ENCODE peak calls at places on chromosomes 4 and X, in nine cellular contexts. B is PC-3, X is choroid plexus epithelial cell, R is kidney epithelial cell, G is OCI-LY7, I is hepatocyte, M is bronchial epithelial cell, A is WTC11, S is H9. J is an unnamed sample.

GRCh38 chrX:42229533-42229932 is 306.2 kb upstream of the CASK start:
- DNase-seq in R (no peak), X (no peak), B (no peak), A (no peak), I (no peak), M (peak; percentile 30), S (no peak), G (no peak), J (no peak)

GRCh38 chr4:6471303-6472007 is 959 bp downstream of the PPP2R2C start:
- DNase-seq in A (no peak), X (no peak), M (no peak), S (peak; percentile 41), I (no peak), R (no peak), B (no peak), G (no peak), J (no peak)

GRCh38 chr4:42483426-42484379 is 86.4 kb downstream of the SHISA3 start:
- DNase-seq in I (no peak), S (no peak), X (no peak), B (peak; percentile 42), G (no peak), M (peak; percentile 58), A (no peak), R (no peak), J (no peak)

GRCh38 chr4:6222761-6223292 is 22.5 kb upstream of the JAKMIP1 start:
- DNase-seq in I (no peak), B (peak; percentile 2), A (peak; percentile 74), S (peak; percentile 84), R (no peak), X (no peak), G (no peak), M (no peak), J (no peak)

GRCh38 chr4:89681219-89681618 is 155.7 kb downstream of the SNCA start:
- DNase-seq in S (peak; percentile 95), X (peak; percentile 10), I (peak; percentile 66), R (no peak), B (no peak), G (no peak), M (peak; percentile 85), A (peak; percentile 72), J (peak; percentile 82)

GRCh38 chrX:96721398-96721797 is 36.8 kb downstream of the DIAPH2 start:
- DNase-seq in S (no peak), X (peak; percentile 15), A (no peak), R (no peak), G (no peak), B (peak; percentile 45), I (peak; percentile 16), M (no peak), J (no peak)

GRCh38 chrX:113400193-113400704 is 559.6 kb upstream of the AMOT start:
- DNase-seq in R (peak; percentile 12), B (peak; percentile 6), X (no peak), S (peak; percentile 36), I (peak; percentile 26), A (no peak), M (peak; percentile 5), G (no peak), J (peak; percentile 24)

GRCh38 chr4:3223986-3224748 is 24.8 kb upstream of the MSANTD1 start:
- DNase-seq in X (no peak), S (no peak), M (no peak), I (no peak), B (no peak), G (no peak), A (no peak), R (no peak), J (no peak)

GRCh38 chrX:132714913-132715312 is 226.1 kb upstream of the MBNL3 start:
- DNase-seq in B (no peak), R (no peak), A (no peak), I (no peak), M (no peak), X (no peak), G (no peak), S (no peak), J (no peak)

GRCh38 chr4:1416051-1416947 is 10.1 kb upstream of the NKX1-1 start:
- DNase-seq in G (no peak), B (no peak), A (no peak), S (peak; percentile 30), R (no peak), M (no peak), I (peak; percentile 4), X (no peak), J (no peak)

GRCh38 chr4:41331224-41331623 is 74.5 kb downstream of the UCHL1 start:
- DNase-seq in I (no peak), S (no peak), M (no peak), A (no peak), R (no peak), G (no peak), B (no peak), X (peak; percentile 24), J (peak; percentile 16)

GRCh38 chr4:39987505-39987904 is 9.8 kb upstream of the PDS5A start:
- DNase-seq in S (no peak), G (no peak), R (no peak), I (peak; percentile 33), M (no peak), A (no peak), B (no peak), X (no peak), J (no peak)

GRCh38 chr4:186621959-186622553 is 66.7 kb upstream of the MTNR1A start:
- DNase-seq in G (no peak), M (no peak), B (no peak), X (peak; percentile 93), I (no peak), A (no peak), S (no peak), R (no peak), J (peak; percentile 68)

GRCh38 chrX:115892787-115893671 is 277.5 kb upstream of the AGTR2 start:
- DNase-seq in I (no peak), B (peak; percentile 71), G (no peak), S (peak; percentile 68), X (peak; percentile 21), A (peak; percentile 21), M (no peak), R (peak; percentile 29), J (peak; percentile 42)

GRCh38 chr4:2408401-2408958 is 10.0 kb downstream of the ZFYVE28 start:
- DNase-seq in R (no peak), X (no peak), S (peak; percentile 88), B (peak; percentile 8), I (no peak), M (no peak), G (peak; percentile 47), A (peak; percentile 70), J (no peak)

GRCh38 chrX:150574824-150575409 is 6.5 kb downstream of the MTM1 start:
- DNase-seq in I (no peak), A (no peak), M (no peak), B (no peak), S (no peak), G (peak; percentile 24), X (no peak), R (no peak), J (no peak)

GRCh38 chrX:49075347-49075746 is 1.5 kb upstream of the PRAF2 start:
- DNase-seq in R (no peak), G (no peak), A (no peak), X (no peak), I (no peak), B (no peak), S (no peak), M (no peak), J (no peak)
- TF ChIP-seq CTCF in R (no peak), G (no peak), A (no peak), X (no peak), I (no peak), B (no peak), S (peak; percentile 41), M (no peak), J (no peak)

GRCh38 chr4:48031802-48032525 is 15.4 kb downstream of the NIPAL1 start:
- DNase-seq in G (no peak), B (no peak), I (peak; percentile 52), M (no peak), S (no peak), X (peak; percentile 82), R (no peak), A (no peak), J (no peak)

GRCh38 chr4:48035952-48036351 is 19.4 kb downstream of the NIPAL1 start:
- DNase-seq in S (no peak), M (no peak), A (no peak), X (no peak), R (no peak), B (no peak), G (no peak), I (no peak), J (no peak)

GRCh38 chr4:48032721-48033120 is 16.1 kb downstream of the NIPAL1 start:
- DNase-seq in X (peak; percentile 62), R (no peak), I (no peak), A (no peak), B (no peak), S (no peak), G (no peak), M (no peak), J (no peak)

GRCh38 chr4:48037117-48037462 is 20.5 kb downstream of the NIPAL1 start:
- DNase-seq in M (no peak), S (no peak), B (no peak), X (no peak), I (no peak), G (peak; percentile 54), A (no peak), R (no peak), J (no peak)

GRCh38 chr4:48033825-48034413 is 17.3 kb downstream of the NIPAL1 start:
- DNase-seq in M (peak; percentile 35), X (peak; percentile 62), R (no peak), B (peak; percentile 61), A (peak; percentile 54), G (peak; percentile 79), I (peak; percentile 31), S (no peak), J (peak; percentile 50)
- TF ChIP-seq CTCF in M (peak; percentile 58), X (peak; percentile 74), R (peak; percentile 60), B (peak; percentile 74), A (peak; percentile 54), G (peak; percentile 88), I (peak; percentile 39), S (peak; percentile 74), J (peak; percentile 40)

GRCh38 chr4:139556735-139557505 is 901 bp upstream of the SETD7 start:
- DNase-seq in M (peak; percentile 31), X (no peak), G (peak; percentile 91), R (no peak), I (peak; percentile 67), S (peak; percentile 64), B (peak; percentile 42), A (peak; percentile 49), J (peak; percentile 43)
- TF ChIP-seq CTCF in M (peak; percentile 3), X (no peak), G (peak; percentile 39), R (peak; percentile 10), I (peak; percentile 7), S (no peak), B (peak; percentile 17), A (no peak), J (no peak)

GRCh38 chr4:8274772-8275241 is 5.3 kb downstream of the HTRA3 start:
- DNase-seq in G (no peak), B (no peak), R (no peak), M (no peak), I (peak; percentile 92), X (peak; percentile 95), S (no peak), A (no peak), J (peak; percentile 24)
- TF ChIP-seq CTCF in G (no peak), B (no peak), R (peak; percentile 48), M (no peak), I (peak; percentile 47), X (peak; percentile 75), S (no peak), A (no peak), J (no peak)

DNA sequence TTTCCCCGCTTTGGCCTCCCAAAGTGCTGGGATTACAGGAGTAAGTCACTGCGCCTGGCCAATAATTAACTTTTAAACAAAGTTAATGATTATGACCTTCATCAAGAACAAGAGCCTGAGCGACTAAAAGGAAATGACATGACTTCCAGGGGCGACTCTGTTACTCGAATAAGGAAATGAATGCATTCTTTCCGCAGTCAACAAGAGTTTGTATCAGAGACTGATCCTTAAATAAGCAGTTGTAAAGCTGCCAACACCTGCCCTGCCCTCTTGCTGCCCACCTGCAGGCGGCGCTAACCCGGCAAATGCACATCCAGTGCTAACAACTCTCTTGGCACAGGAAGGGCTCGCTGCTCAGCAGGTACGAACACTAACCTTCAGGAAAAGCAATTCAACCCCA is 27.3 kb downstream of the WDR1 start:
- DNase-seq in G (no peak), I (peak; percentile 80), A (peak; percentile 44), R (peak; percentile 73), B (peak; percentile 19), S (peak; percentile 56), M (no peak), X (no peak), J (peak; percentile 38)
- TF ChIP-seq CTCF in G (peak; percentile 56), I (peak; percentile 57), A (peak; percentile 34), R (peak; percentile 77), B (peak; percentile 57), S (peak; percentile 66), M (peak; percentile 43), X (peak; percentile 50), J (no peak)

J was measured in MCF 10A.